ENCODE peak calls at places on chromosomes 12 and 14, in six cellular contexts. R is brain microvascular endothelial cell; G is SJCRH30; P is CD4-positive, alpha-beta T cell; T is psoas muscle; F is CD4-positive, alpha-beta memory T cell. U is an unnamed sample.

GRCh38 chr14:22626590-22626989 is 17.6 kb downstream of the OR6J1 start:
- DNase-seq in T (no peak), G (no peak), F (no peak), R (no peak), P (no peak), U (no peak)

GRCh38 chr14:52268191-52269061 is 928 bp downstream of the PTGDR start:
- DNase-seq in R (no peak), P (no peak), G (no peak), T (peak; percentile 24), F (no peak), U (no peak)

GRCh38 chr14:105091335-105092123 is 26.3 kb upstream of the GPR132 start:
- DNase-seq in P (no peak), F (no peak), T (no peak), G (no peak), R (no peak), U (peak; percentile 93)

GRCh38 chr14:102717211-102717610 is 60.0 kb upstream of the TRAF3 start:
- DNase-seq in T (no peak), F (no peak), G (peak; percentile 81), R (no peak), P (no peak), U (no peak)

GRCh38 chr12:2248087-2248900 is 195.5 kb downstream of the CACNA1C start:
- DNase-seq in T (no peak), P (no peak), F (no peak), G (no peak), R (no peak), U (no peak)

GRCh38 chr12:109827566-109828550 is 5.3 kb downstream of the TRPV4 start:
- DNase-seq in R (no peak), T (peak; percentile 47), G (no peak), P (no peak), F (no peak), U (no peak)

GRCh38 chr12:121688966-121689365 is 19.5 kb upstream of the MORN3 start:
- DNase-seq in P (no peak), T (no peak), R (no peak), F (no peak), G (no peak), U (no peak)

GRCh38 chr12:119659289-119659897 is 8.5 kb upstream of the PRKAB1 start:
- DNase-seq in G (peak; percentile 61), R (peak; percentile 42), F (peak; percentile 51), P (peak; percentile 12), T (no peak), U (peak; percentile 54)

GRCh38 chr12:56723889-56724659 is 1.0 kb downstream of the NACA start:
- DNase-seq in F (peak; percentile 52), G (peak; percentile 79), P (no peak), T (peak; percentile 62), R (peak; percentile 70), U (peak; percentile 46)

GRCh38 chr12:52053570-52054209 is 2.4 kb downstream of the NR4A1 start:
- DNase-seq in G (no peak), P (no peak), T (peak; percentile 31), F (no peak), R (no peak), U (no peak)

DNA sequence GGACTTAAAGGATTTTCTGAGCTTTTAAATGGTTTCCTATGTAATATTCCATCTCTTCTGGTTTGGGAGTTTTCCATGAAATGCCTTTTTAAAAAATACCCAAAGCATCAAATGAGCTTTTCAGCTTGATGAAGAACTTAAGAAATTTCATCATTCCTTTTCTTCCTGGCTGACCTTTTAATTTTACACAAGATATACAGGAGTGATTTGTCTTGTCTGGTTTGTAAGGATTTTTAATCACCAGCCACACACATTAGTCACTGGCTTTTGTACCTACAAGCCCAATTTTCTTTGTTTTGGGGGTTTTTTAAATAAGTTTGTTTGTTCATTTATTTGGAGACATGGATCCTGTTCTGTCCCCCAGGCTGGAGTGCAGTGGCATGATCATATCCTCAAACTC is 182.8 kb upstream of the HIF1A start:
- DNase-seq in F (no peak), T (no peak), P (no peak), G (no peak), R (no peak), U (no peak)
- H3K27ac ChIP-seq in F (no peak overlapping the region), T (no peak overlapping the region), P (no peak overlapping the region), G (no peak overlapping the region), R (no peak overlapping the region), U (peak overlapping the region; percentile 52)

DNA sequence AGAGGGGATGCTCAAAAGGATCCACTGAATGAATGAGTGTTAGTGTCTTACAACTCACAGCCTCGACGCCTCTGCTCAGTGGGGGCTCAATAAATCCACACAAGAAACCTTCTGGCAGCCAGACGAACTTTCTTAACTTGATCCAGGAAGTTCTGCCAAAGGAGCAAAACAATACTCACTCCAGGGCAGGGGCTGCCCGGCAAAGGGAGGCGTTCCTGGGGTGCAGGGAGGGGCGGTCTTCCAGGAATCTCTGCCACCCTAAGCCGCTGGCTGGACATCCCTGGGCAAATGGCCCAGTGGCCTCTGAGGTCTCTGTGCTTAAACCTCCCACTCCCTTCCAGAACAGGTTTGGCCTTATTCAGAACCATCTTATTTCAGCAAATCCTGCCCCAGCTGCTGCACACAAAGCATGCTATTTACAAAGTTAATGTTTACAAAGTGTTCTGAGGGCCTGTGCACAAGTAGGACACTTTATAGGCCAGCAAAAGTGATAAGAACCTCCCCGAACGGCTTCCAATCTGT is 33.0 kb downstream of the MAP1LC3B2 start:
- DNase-seq in G (no peak), R (no peak), T (peak; percentile 42), F (no peak), P (no peak), U (no peak)
- H3K27ac ChIP-seq in G (no peak overlapping the region), R (no peak overlapping the region), T (no peak overlapping the region), F (no peak overlapping the region), P (no peak overlapping the region), U (peak overlapping the region; percentile 58)

DNA sequence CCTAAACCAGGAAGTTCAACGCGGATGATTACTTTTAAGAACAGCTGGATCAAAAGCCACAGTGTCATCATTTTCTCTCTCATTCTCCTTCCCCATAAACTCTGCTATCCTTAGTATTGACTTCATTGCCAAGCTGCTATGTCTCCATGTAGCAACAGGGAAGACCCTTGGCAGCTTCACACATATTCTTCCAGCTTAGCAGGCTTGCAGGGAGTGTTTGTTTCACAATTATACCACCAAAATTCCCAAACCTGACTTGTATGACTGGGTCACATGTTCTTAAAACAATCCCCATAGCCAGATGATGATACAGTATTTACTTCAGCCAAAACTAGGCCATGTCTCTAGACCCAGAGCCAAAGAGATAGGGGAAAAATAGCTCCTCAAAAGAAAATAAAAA is 235.4 kb downstream of the PAWR start:
- DNase-seq in R (no peak), T (no peak), F (no peak), G (no peak), P (no peak), U (no peak)
- H3K27ac ChIP-seq in R (peak overlapping the region; percentile 73), T (no peak overlapping the region), F (no peak overlapping the region), G (no peak overlapping the region), P (no peak overlapping the region), U (no peak overlapping the region)

DNA sequence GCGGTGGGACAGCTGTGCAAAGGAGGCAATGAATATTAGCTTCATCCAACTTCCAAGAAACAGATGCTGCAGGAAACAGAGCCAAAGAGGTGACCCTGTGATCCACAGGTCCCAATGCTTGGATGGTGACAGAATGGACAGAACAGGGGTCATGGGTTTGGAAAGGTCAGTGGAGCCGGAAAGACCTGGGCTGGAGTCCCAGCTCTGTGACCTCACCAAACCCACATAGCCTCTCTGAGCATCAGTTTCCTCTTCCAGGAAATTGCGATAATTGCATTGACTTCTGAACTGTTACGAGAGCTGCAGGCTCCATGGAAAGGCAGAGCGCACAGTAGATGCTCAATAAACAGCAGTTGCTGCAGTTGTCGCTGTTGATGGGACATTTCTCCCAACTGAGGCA is 110.2 kb upstream of the GSC start:
- DNase-seq in P (no peak), F (no peak), T (no peak), R (no peak), G (no peak), U (no peak)
- H3K27ac ChIP-seq in P (no peak overlapping the region), F (no peak overlapping the region), T (no peak overlapping the region), R (no peak overlapping the region), G (no peak overlapping the region), U (no peak overlapping the region)

DNA sequence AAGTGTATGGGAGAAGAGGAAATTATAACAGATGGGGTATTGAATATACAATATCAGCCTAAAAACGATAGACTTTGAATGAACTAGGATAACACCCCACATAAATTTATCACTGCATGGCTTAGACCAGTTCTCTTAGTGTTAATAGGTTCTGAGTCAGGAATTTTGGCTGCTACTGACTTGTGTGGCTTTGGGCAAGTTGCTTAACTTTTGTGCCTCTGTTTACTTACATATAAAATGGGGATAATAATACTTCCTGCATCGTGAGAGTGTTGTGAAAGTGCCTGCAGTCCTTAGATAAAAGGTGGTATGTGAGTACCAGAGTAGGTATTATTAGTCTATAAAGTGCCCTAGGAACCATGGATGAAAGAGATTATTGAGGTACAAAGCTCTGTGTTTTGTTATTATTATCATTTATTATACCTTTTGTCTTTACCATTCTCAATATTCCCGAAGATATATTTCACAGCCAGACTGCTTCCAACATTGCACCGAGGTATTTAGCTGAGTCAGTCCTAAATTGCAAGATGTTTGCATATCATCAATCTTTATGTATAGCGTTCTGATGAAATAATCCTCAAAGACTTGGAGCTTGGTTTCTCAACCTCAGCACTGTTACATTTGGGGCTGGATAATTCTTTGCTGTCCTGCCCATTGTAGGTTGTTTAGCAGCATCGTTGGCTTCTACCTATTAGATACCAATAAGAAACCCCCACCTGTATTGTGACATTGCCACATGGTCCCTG is 2.3 kb upstream of the PAWR start:
- DNase-seq in F (no peak), T (no peak), R (no peak), P (no peak), G (peak; percentile 2), U (no peak)
- H3K27ac ChIP-seq in F (no peak overlapping the region), T (no peak overlapping the region), R (peak overlapping the region; percentile 95), P (no peak overlapping the region), G (no peak overlapping the region), U (peak overlapping the region; percentile 97)

DNA sequence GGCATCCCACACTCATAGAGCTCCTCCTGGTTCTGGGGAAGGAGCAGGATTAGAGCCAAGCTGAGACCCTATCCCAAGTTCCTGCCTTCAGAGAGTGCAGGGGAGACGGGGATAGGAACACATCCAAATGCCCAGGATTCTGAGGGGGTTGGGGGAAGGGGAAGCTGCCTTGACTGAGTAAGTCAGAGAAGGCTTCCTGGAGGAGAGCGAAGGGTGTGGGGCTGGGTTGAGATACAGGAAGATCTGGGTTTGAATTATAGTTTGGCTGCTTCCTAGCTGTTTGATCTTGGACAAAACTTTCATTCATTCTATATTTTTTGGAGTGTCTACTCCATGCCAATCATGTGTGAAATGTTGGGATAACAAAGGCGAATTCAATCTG is 8.0 kb upstream of the AQP2 start:
- DNase-seq in T (no peak), R (no peak), P (no peak), G (no peak), F (no peak), U (no peak)
- H3K27ac ChIP-seq in T (no peak overlapping the region), R (no peak overlapping the region), P (no peak overlapping the region), G (no peak overlapping the region), F (no peak overlapping the region), U (peak overlapping the region; percentile 25)

GRCh38 chr12:92974759-92975158 is 45.7 kb upstream of the EEA1 start:
- DNase-seq in T (no peak), P (no peak), G (no peak), F (no peak), R (no peak), U (no peak)
- H3K27ac ChIP-seq in T (no peak overlapping the region), P (no peak overlapping the region), G (no peak overlapping the region), F (no peak overlapping the region), R (no peak overlapping the region), U (no peak overlapping the region)